ENCODE peak calls at places on chromosomes 6 and 20, in eight cellular contexts. S is cardiac muscle cell, Z is BE2C, V is astrocyte of the spinal cord, W is stomach, L is left ventricle myocardium inferior, E is GM23248, G is SK-N-MC. F is an unnamed sample.

GRCh38 chr6:1562171-1562955 is 47.4 kb upstream of the FOXC1 start:
- DNase-seq in E (no peak), Z (no peak), S (no peak), L (no peak), W (no peak), G (no peak), V (no peak), F (no peak)

GRCh38 chr20:23147964-23148720 is 62.0 kb upstream of the CD93 start:
- DNase-seq in Z (no peak), G (no peak), S (no peak), V (peak), L (no peak), E (peak), W (peak), F (peak)

GRCh38 chr6:3775906-3776305 is 24.4 kb upstream of the PXDC1 start:
- DNase-seq in W (no peak), L (no peak), S (no peak), G (no peak), E (no peak), V (no peak), Z (no peak), F (no peak)

GRCh38 chr20:4585104-4585753 is 136.5 kb upstream of the PRND start:
- DNase-seq in Z (no peak), V (peak), E (peak), G (no peak), L (no peak), S (no peak), W (no peak), F (no peak)

GRCh38 chr6:149484733-149485700 is at the start of gene ZC3H12D:
- DNase-seq in Z (no peak), E (peak), G (no peak), V (peak), L (peak), S (no peak), W (peak), F (no peak)

GRCh38 chr20:38859070-38859690 is 53.7 kb downstream of the PPP1R16B start:
- DNase-seq in G (no peak), L (no peak), W (no peak), S (no peak), V (no peak), E (no peak), Z (no peak), F (no peak)

GRCh38 chr6:141498980-141499379 is 633.7 kb upstream of the GJE1 start:
- DNase-seq in Z (no peak), L (no peak), W (no peak), G (no peak), S (no peak), V (no peak), E (no peak), F (no peak)

GRCh38 chr6:5507056-5507722 is 245.9 kb downstream of the FARS2 start:
- DNase-seq in S (no peak), Z (no peak), G (no peak), W (no peak), L (no peak), E (no peak), V (peak), F (no peak)

GRCh38 chr6:43282636-43283513 is 15.2 kb upstream of the SLC22A7 start:
- DNase-seq in V (no peak), E (no peak), L (no peak), Z (no peak), S (no peak), G (no peak), W (no peak), F (no peak)

GRCh38 chr6:20533746-20534294 is 437 bp upstream of the CDKAL1 start:
- DNase-seq in S (no peak), G (no peak), Z (no peak), E (no peak), V (no peak), L (no peak), W (no peak), F (no peak)
- H3K4me3 ChIP-seq in S (peak), G (peak), Z (peak), E (peak), V (peak), L (peak), W (peak), F (peak)

GRCh38 chr6:129490551-129491245 is 219.3 kb downstream of the ARHGAP18 start:
- DNase-seq in Z (no peak), S (no peak), G (peak), E (peak), V (peak), L (no peak), W (no peak), F (peak)
- H3K4me3 ChIP-seq in Z (no peak), S (no peak), G (peak), E (peak), V (peak), L (peak), W (peak), F (peak)

GRCh38 chr6:157597461-157598312 is 216.7 kb downstream of the ZDHHC14 start:
- DNase-seq in W (peak), L (peak), Z (peak), G (no peak), S (peak), V (peak), E (peak), F (peak)

GRCh38 chr6:157596461-157596860 is 215.5 kb downstream of the ZDHHC14 start:
- DNase-seq in E (no peak), W (no peak), G (no peak), L (no peak), Z (no peak), S (no peak), V (no peak), F (no peak)

GRCh38 chr6:157595768-157596167 is 214.8 kb downstream of the ZDHHC14 start:
- DNase-seq in G (no peak), W (no peak), Z (no peak), S (no peak), V (no peak), L (no peak), E (no peak), F (no peak)

GRCh38 chr6:157599191-157599590 is 218.2 kb downstream of the ZDHHC14 start:
- DNase-seq in W (no peak), S (no peak), V (no peak), L (no peak), E (no peak), G (no peak), Z (no peak), F (no peak)

GRCh38 chr6:157596886-157597285 is 215.9 kb downstream of the ZDHHC14 start:
- DNase-seq in S (no peak), W (no peak), Z (no peak), G (no peak), V (no peak), L (no peak), E (no peak), F (no peak)
- H3K4me3 ChIP-seq in S (no peak), W (no peak), Z (no peak), G (no peak), V (no peak), L (no peak), E (no peak), F (no peak)

GRCh38 chr6:85593438-85594196 is at the start of gene SNX14:
- DNase-seq in W (peak), V (peak), S (peak), G (no peak), L (peak), Z (peak), E (peak), F (peak)

GRCh38 chr6:85591207-85591606 is 2.5 kb downstream of the SNX14 start:
- DNase-seq in E (no peak), L (no peak), S (no peak), W (no peak), Z (no peak), V (no peak), G (no peak), F (no peak)

GRCh38 chr6:85594197-85594930 is 706 bp upstream of the SNX14 start:
- DNase-seq in L (no peak), E (peak), V (no peak), Z (no peak), W (no peak), G (peak), S (peak), F (peak)

DNA sequence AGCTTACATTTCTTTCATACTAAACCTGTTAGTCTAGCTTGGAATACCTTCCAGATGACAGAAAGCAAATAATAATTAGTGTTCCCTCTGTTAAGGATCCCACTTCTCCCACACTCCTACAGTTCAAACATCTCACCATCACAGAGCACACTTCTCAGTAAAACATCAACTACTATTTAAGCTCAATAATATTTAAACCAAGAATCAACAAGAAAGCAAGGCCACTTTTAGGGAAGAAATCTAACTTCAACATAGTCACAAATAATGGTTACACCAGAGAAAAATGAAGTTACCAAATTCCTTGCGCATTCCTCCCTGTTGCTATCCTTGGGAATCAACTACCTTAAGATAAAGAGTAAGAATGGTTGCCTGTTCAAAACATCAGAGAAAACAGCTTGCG is 1.6 kb downstream of the SNX14 start:
- DNase-seq in L (no peak), G (no peak), V (no peak), Z (no peak), W (no peak), S (no peak), E (no peak), F (no peak)
- H3K4me3 ChIP-seq in L (peak), G (no peak), V (no peak), Z (no peak), W (peak), S (no peak), E (peak), F (peak)

GRCh38 chr6:37257320-37257633 is 295 bp upstream of the TBC1D22B start:
- DNase-seq in S (no peak), L (no peak), V (no peak), W (no peak), G (no peak), E (no peak), Z (no peak), F (no peak)
- H3K4me3 ChIP-seq in S (peak), L (peak), V (peak), W (peak), G (peak), E (peak), Z (peak), F (peak)

DNA sequence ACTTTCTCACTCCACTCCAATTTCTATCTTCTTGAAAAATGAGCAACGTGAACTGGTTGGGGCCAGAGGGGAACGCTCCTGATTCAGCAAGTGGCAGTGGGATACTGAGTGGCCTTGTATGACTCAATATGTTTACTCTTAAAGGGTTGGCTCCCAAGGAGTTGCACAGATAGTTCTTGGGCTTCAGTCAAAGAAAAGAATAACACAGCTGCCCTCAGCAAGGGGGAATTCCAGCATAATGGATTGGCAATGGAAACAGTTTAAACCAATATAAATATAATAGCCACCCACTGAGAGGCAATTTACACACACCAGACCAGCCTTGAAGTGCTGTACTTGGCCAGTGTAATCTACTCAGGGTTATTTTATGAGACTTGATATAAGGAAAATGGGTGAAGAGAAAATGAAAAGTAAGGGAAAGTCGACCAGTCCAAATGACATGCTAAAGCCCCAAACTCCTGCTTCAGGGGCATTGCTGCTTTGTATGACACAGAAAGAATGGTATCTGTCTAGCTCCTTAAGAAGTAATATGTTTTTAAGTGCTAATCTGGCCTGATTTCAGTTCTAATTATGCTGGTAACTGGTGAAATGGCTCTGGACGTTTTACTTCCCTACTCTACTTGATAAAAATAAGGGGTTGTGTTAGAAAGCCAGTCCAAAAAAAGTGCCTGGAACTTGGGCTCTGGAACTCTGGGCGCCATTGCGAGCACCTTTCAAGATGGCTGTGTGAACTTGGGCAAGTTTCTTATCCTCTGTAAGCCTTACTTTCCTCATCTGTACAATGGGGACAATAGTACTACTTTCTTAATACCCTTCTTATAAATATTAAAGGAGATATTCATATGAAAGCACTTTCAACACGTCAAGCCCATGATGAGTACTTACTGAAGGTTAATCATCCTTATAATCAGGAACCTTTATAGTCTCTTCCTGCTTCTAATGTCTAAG is 712.9 kb upstream of the MAP3K7 start:
- DNase-seq in S (no peak), E (no peak), W (no peak), G (no peak), Z (no peak), V (peak), L (peak), F (peak)
- H3K4me3 ChIP-seq in S (no peak), E (no peak), W (no peak), G (no peak), Z (no peak), V (no peak), L (no peak), F (no peak)

F was measured in fibroblast of pulmonary artery.